ENCODE peak calls at places on chromosomes 6 and 20, in ten cellular contexts. One of them, this sample, is unnamed.

GRCh38 chr6:78831492-78831891 is 35.9 kb upstream of the IRAK1BP1 start:
- DNase-seq in CD4-positive, alpha-beta memory T cell: no peak
- DNase-seq in ovary: peak; percentile 20
- DNase-seq in body of pancreas: peak; percentile 53
- DNase-seq in GM23248: no peak
- DNase-seq in epithelial cell of esophagus: no peak
- DNase-seq in fibroblast of lung: peak; percentile 92
- DNase-seq in choroid plexus epithelial cell: peak; percentile 74
- DNase-seq in endodermal cell: no peak
- DNase-seq in mucosa of descending colon: peak; percentile 28
- DNase-seq in this sample: peak; percentile 92

GRCh38 chr6:169975286-169975685 is 223.9 kb downstream of the ERMARD start:
- DNase-seq in CD4-positive, alpha-beta memory T cell: no peak
- DNase-seq in ovary: no peak
- DNase-seq in body of pancreas: peak; percentile 1
- DNase-seq in GM23248: no peak
- DNase-seq in epithelial cell of esophagus: no peak
- DNase-seq in fibroblast of lung: no peak
- DNase-seq in choroid plexus epithelial cell: no peak
- DNase-seq in endodermal cell: no peak
- DNase-seq in mucosa of descending colon: no peak
- DNase-seq in this sample: no peak

GRCh38 chr20:6731951-6732580 is 35.4 kb upstream of the BMP2 start:
- DNase-seq in CD4-positive, alpha-beta memory T cell: no peak
- DNase-seq in ovary: peak; percentile 51
- DNase-seq in body of pancreas: peak; percentile 38
- DNase-seq in GM23248: no peak
- DNase-seq in epithelial cell of esophagus: no peak
- DNase-seq in fibroblast of lung: no peak
- DNase-seq in choroid plexus epithelial cell: no peak
- DNase-seq in endodermal cell: no peak
- DNase-seq in mucosa of descending colon: no peak
- DNase-seq in this sample: no peak

GRCh38 chr6:144153260-144153659 is 2.9 kb downstream of the STX11 start:
- DNase-seq in CD4-positive, alpha-beta memory T cell: no peak
- DNase-seq in ovary: no peak
- DNase-seq in body of pancreas: no peak
- DNase-seq in GM23248: no peak
- DNase-seq in epithelial cell of esophagus: no peak
- DNase-seq in fibroblast of lung: no peak
- DNase-seq in choroid plexus epithelial cell: no peak
- DNase-seq in endodermal cell: no peak
- DNase-seq in mucosa of descending colon: peak; percentile 19
- DNase-seq in this sample: no peak

GRCh38 chr6:170271771-170272314 is 19.0 kb downstream of the DLL1 start:
- DNase-seq in CD4-positive, alpha-beta memory T cell: peak; percentile 87
- DNase-seq in ovary: no peak
- DNase-seq in body of pancreas: peak; percentile 94
- DNase-seq in GM23248: no peak
- DNase-seq in epithelial cell of esophagus: no peak
- DNase-seq in fibroblast of lung: no peak
- DNase-seq in choroid plexus epithelial cell: no peak
- DNase-seq in endodermal cell: no peak
- DNase-seq in mucosa of descending colon: peak; percentile 68
- DNase-seq in this sample: no peak

GRCh38 chr20:47220161-47220582 is 136.3 kb downstream of the ZMYND8 start:
- DNase-seq in CD4-positive, alpha-beta memory T cell: no peak
- DNase-seq in ovary: no peak
- DNase-seq in body of pancreas: peak; percentile 38
- DNase-seq in GM23248: peak; percentile 49
- DNase-seq in epithelial cell of esophagus: peak; percentile 49
- DNase-seq in fibroblast of lung: no peak
- DNase-seq in choroid plexus epithelial cell: peak; percentile 59
- DNase-seq in endodermal cell: peak; percentile 87
- DNase-seq in mucosa of descending colon: peak; percentile 23
- DNase-seq in this sample: no peak

GRCh38 chr6:5634525-5634924 is 372.2 kb downstream of the NRN1 start:
- DNase-seq in CD4-positive, alpha-beta memory T cell: no peak
- DNase-seq in ovary: no peak
- DNase-seq in body of pancreas: no peak
- DNase-seq in GM23248: no peak
- DNase-seq in epithelial cell of esophagus: no peak
- DNase-seq in fibroblast of lung: no peak
- DNase-seq in choroid plexus epithelial cell: peak; percentile 67
- DNase-seq in endodermal cell: no peak
- DNase-seq in mucosa of descending colon: no peak
- DNase-seq in this sample: no peak

GRCh38 chr6:83463886-83464285 is 33.0 kb upstream of the ME1 start:
- DNase-seq in CD4-positive, alpha-beta memory T cell: no peak
- DNase-seq in ovary: no peak
- DNase-seq in body of pancreas: no peak
- DNase-seq in GM23248: peak; percentile 34
- DNase-seq in epithelial cell of esophagus: peak; percentile 87
- DNase-seq in fibroblast of lung: no peak
- DNase-seq in choroid plexus epithelial cell: peak; percentile 8
- DNase-seq in endodermal cell: no peak
- DNase-seq in mucosa of descending colon: peak; percentile 27
- DNase-seq in this sample: no peak

GRCh38 chr20:14062786-14063185 is 67.5 kb downstream of the MACROD2 start:
- DNase-seq in CD4-positive, alpha-beta memory T cell: no peak
- DNase-seq in ovary: no peak
- DNase-seq in body of pancreas: no peak
- DNase-seq in GM23248: peak; percentile 14
- DNase-seq in epithelial cell of esophagus: peak; percentile 8
- DNase-seq in fibroblast of lung: peak; percentile 27
- DNase-seq in choroid plexus epithelial cell: peak; percentile 24
- DNase-seq in endodermal cell: no peak
- DNase-seq in mucosa of descending colon: no peak
- DNase-seq in this sample: peak; percentile 15

GRCh38 chr20:14064333-14064732 is 69.0 kb downstream of the MACROD2 start:
- DNase-seq in CD4-positive, alpha-beta memory T cell: no peak
- DNase-seq in ovary: no peak
- DNase-seq in body of pancreas: peak; percentile 60
- DNase-seq in GM23248: no peak
- DNase-seq in epithelial cell of esophagus: no peak
- DNase-seq in fibroblast of lung: no peak
- DNase-seq in choroid plexus epithelial cell: no peak
- DNase-seq in endodermal cell: no peak
- DNase-seq in mucosa of descending colon: no peak
- DNase-seq in this sample: no peak

GRCh38 chr20:14064921-14065320 is 69.6 kb downstream of the MACROD2 start:
- DNase-seq in CD4-positive, alpha-beta memory T cell: no peak
- DNase-seq in ovary: no peak
- DNase-seq in body of pancreas: peak; percentile 18
- DNase-seq in GM23248: no peak
- DNase-seq in epithelial cell of esophagus: no peak
- DNase-seq in fibroblast of lung: no peak
- DNase-seq in choroid plexus epithelial cell: no peak
- DNase-seq in endodermal cell: no peak
- DNase-seq in mucosa of descending colon: no peak
- DNase-seq in this sample: no peak

GRCh38 chr20:14065774-14066173 is 70.5 kb downstream of the MACROD2 start:
- DNase-seq in CD4-positive, alpha-beta memory T cell: no peak
- DNase-seq in ovary: no peak
- DNase-seq in body of pancreas: no peak
- DNase-seq in GM23248: no peak
- DNase-seq in epithelial cell of esophagus: no peak
- DNase-seq in fibroblast of lung: no peak
- DNase-seq in choroid plexus epithelial cell: no peak
- DNase-seq in endodermal cell: no peak
- DNase-seq in mucosa of descending colon: no peak
- DNase-seq in this sample: no peak

DNA sequence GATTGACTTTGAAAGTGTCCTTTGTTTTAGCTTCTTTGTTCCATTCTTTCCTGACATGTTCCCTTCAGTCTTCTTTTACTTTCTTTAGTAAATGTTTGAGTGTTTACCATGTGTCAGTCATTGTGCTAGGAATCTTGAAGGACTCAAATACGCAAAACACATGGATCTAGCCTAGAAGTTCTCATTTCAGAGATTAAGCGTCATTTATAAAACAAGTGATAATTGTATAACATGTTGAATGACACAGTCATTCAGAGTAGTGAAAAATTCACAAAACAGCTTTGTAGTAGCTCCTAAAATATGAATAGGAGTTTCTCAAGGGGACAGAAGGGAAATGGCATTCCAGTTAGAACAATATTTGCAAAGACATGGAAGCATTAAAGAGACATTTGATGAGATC is 66.9 kb downstream of the MACROD2 start:
- DNase-seq in CD4-positive, alpha-beta memory T cell: no peak
- DNase-seq in ovary: no peak
- DNase-seq in body of pancreas: no peak
- DNase-seq in GM23248: no peak
- DNase-seq in epithelial cell of esophagus: no peak
- DNase-seq in fibroblast of lung: no peak
- DNase-seq in choroid plexus epithelial cell: no peak
- DNase-seq in endodermal cell: no peak
- DNase-seq in mucosa of descending colon: no peak
- DNase-seq in this sample: no peak
- H3K4me3 ChIP-seq in CD4-positive, alpha-beta memory T cell: no peak overlapping the region
- H3K4me3 ChIP-seq in ovary: no peak overlapping the region
- H3K4me3 ChIP-seq in body of pancreas: no peak overlapping the region
- H3K4me3 ChIP-seq in GM23248: no peak overlapping the region
- H3K4me3 ChIP-seq in epithelial cell of esophagus: no peak overlapping the region
- H3K4me3 ChIP-seq in fibroblast of lung: no peak overlapping the region
- H3K4me3 ChIP-seq in choroid plexus epithelial cell: no peak overlapping the region
- H3K4me3 ChIP-seq in endodermal cell: no peak overlapping the region
- H3K4me3 ChIP-seq in mucosa of descending colon: no peak overlapping the region
- H3K4me3 ChIP-seq in this sample: no peak overlapping the region

GRCh38 chr20:63255911-63256704 is 1.8 kb upstream of the NKAIN4 start:
- DNase-seq in CD4-positive, alpha-beta memory T cell: no peak
- DNase-seq in ovary: no peak
- DNase-seq in body of pancreas: no peak
- DNase-seq in GM23248: no peak
- DNase-seq in epithelial cell of esophagus: peak; percentile 95
- DNase-seq in fibroblast of lung: no peak
- DNase-seq in choroid plexus epithelial cell: no peak
- DNase-seq in endodermal cell: no peak
- DNase-seq in mucosa of descending colon: no peak
- DNase-seq in this sample: no peak

GRCh38 chr20:63253438-63254236 is 626 bp downstream of the NKAIN4 start:
- DNase-seq in CD4-positive, alpha-beta memory T cell: no peak
- DNase-seq in ovary: no peak
- DNase-seq in body of pancreas: no peak
- DNase-seq in GM23248: peak; percentile 36
- DNase-seq in epithelial cell of esophagus: peak; percentile 23
- DNase-seq in fibroblast of lung: no peak
- DNase-seq in choroid plexus epithelial cell: no peak
- DNase-seq in endodermal cell: peak; percentile 79
- DNase-seq in mucosa of descending colon: no peak
- DNase-seq in this sample: no peak

GRCh38 chr20:63253065-63253437 is 1.2 kb downstream of the NKAIN4 start:
- DNase-seq in CD4-positive, alpha-beta memory T cell: no peak
- DNase-seq in ovary: no peak
- DNase-seq in body of pancreas: no peak
- DNase-seq in GM23248: no peak
- DNase-seq in epithelial cell of esophagus: no peak
- DNase-seq in fibroblast of lung: no peak
- DNase-seq in choroid plexus epithelial cell: no peak
- DNase-seq in endodermal cell: no peak
- DNase-seq in mucosa of descending colon: no peak
- DNase-seq in this sample: no peak

GRCh38 chr20:63254237-63254535 is at the start of gene NKAIN4:
- DNase-seq in CD4-positive, alpha-beta memory T cell: no peak
- DNase-seq in ovary: no peak
- DNase-seq in body of pancreas: no peak
- DNase-seq in GM23248: no peak
- DNase-seq in epithelial cell of esophagus: no peak
- DNase-seq in fibroblast of lung: no peak
- DNase-seq in choroid plexus epithelial cell: no peak
- DNase-seq in endodermal cell: peak; percentile 63
- DNase-seq in mucosa of descending colon: no peak
- DNase-seq in this sample: no peak

GRCh38 chr20:63254536-63255384 is 497 bp upstream of the NKAIN4 start:
- DNase-seq in CD4-positive, alpha-beta memory T cell: no peak
- DNase-seq in ovary: no peak
- DNase-seq in body of pancreas: peak; percentile 14
- DNase-seq in GM23248: no peak
- DNase-seq in epithelial cell of esophagus: no peak
- DNase-seq in fibroblast of lung: no peak
- DNase-seq in choroid plexus epithelial cell: no peak
- DNase-seq in endodermal cell: peak; percentile 82
- DNase-seq in mucosa of descending colon: no peak
- DNase-seq in this sample: no peak
- H3K4me3 ChIP-seq in CD4-positive, alpha-beta memory T cell: no peak overlapping the region
- H3K4me3 ChIP-seq in ovary: no peak overlapping the region
- H3K4me3 ChIP-seq in body of pancreas: no peak overlapping the region
- H3K4me3 ChIP-seq in GM23248: no peak overlapping the region
- H3K4me3 ChIP-seq in epithelial cell of esophagus: no peak overlapping the region
- H3K4me3 ChIP-seq in fibroblast of lung: no peak overlapping the region
- H3K4me3 ChIP-seq in choroid plexus epithelial cell: no peak overlapping the region
- H3K4me3 ChIP-seq in endodermal cell: no peak overlapping the region
- H3K4me3 ChIP-seq in mucosa of descending colon: no peak overlapping the region
- H3K4me3 ChIP-seq in this sample: no peak overlapping the region

GRCh38 chr6:31547727-31548422 is 467 bp downstream of the NFKBIL1 start:
- DNase-seq in CD4-positive, alpha-beta memory T cell: no peak
- DNase-seq in ovary: peak; percentile 25
- DNase-seq in body of pancreas: no peak
- DNase-seq in GM23248: no peak
- DNase-seq in epithelial cell of esophagus: no peak
- DNase-seq in fibroblast of lung: no peak
- DNase-seq in choroid plexus epithelial cell: no peak
- DNase-seq in endodermal cell: no peak
- DNase-seq in mucosa of descending colon: no peak
- DNase-seq in this sample: no peak
- H3K4me3 ChIP-seq in CD4-positive, alpha-beta memory T cell: peak overlapping the region; percentile 55
- H3K4me3 ChIP-seq in ovary: peak overlapping the region; percentile 42
- H3K4me3 ChIP-seq in body of pancreas: peak overlapping the region; percentile 21
- H3K4me3 ChIP-seq in GM23248: peak overlapping the region; percentile 88
- H3K4me3 ChIP-seq in epithelial cell of esophagus: peak overlapping the region; percentile 54
- H3K4me3 ChIP-seq in fibroblast of lung: peak overlapping the region; percentile 71
- H3K4me3 ChIP-seq in choroid plexus epithelial cell: peak overlapping the region; percentile 66
- H3K4me3 ChIP-seq in endodermal cell: peak overlapping the region; percentile 77
- H3K4me3 ChIP-seq in mucosa of descending colon: no peak overlapping the region
- H3K4me3 ChIP-seq in this sample: peak overlapping the region; percentile 59

GRCh38 chr6:70234561-70235236 is 68.2 kb downstream of the COL9A1 start:
- DNase-seq in CD4-positive, alpha-beta memory T cell: no peak
- DNase-seq in ovary: no peak
- DNase-seq in body of pancreas: no peak
- DNase-seq in GM23248: no peak
- DNase-seq in epithelial cell of esophagus: no peak
- DNase-seq in fibroblast of lung: no peak
- DNase-seq in choroid plexus epithelial cell: no peak
- DNase-seq in endodermal cell: no peak
- DNase-seq in mucosa of descending colon: peak; percentile 23
- DNase-seq in this sample: no peak

GRCh38 chr6:70241991-70242420 is 60.9 kb downstream of the COL9A1 start:
- DNase-seq in CD4-positive, alpha-beta memory T cell: no peak
- DNase-seq in ovary: no peak
- DNase-seq in body of pancreas: peak; percentile 67
- DNase-seq in GM23248: no peak
- DNase-seq in epithelial cell of esophagus: no peak
- DNase-seq in fibroblast of lung: no peak
- DNase-seq in choroid plexus epithelial cell: no peak
- DNase-seq in endodermal cell: no peak
- DNase-seq in mucosa of descending colon: peak; percentile 80
- DNase-seq in this sample: no peak

GRCh38 chr6:70241031-70241430 is 61.9 kb downstream of the COL9A1 start:
- DNase-seq in CD4-positive, alpha-beta memory T cell: no peak
- DNase-seq in ovary: no peak
- DNase-seq in body of pancreas: peak; percentile 19
- DNase-seq in GM23248: no peak
- DNase-seq in epithelial cell of esophagus: no peak
- DNase-seq in fibroblast of lung: no peak
- DNase-seq in choroid plexus epithelial cell: no peak
- DNase-seq in endodermal cell: no peak
- DNase-seq in mucosa of descending colon: peak; percentile 50
- DNase-seq in this sample: no peak

GRCh38 chr6:70236304-70236703 is 66.6 kb downstream of the COL9A1 start:
- DNase-seq in CD4-positive, alpha-beta memory T cell: no peak
- DNase-seq in ovary: no peak
- DNase-seq in body of pancreas: no peak
- DNase-seq in GM23248: no peak
- DNase-seq in epithelial cell of esophagus: no peak
- DNase-seq in fibroblast of lung: no peak
- DNase-seq in choroid plexus epithelial cell: no peak
- DNase-seq in endodermal cell: no peak
- DNase-seq in mucosa of descending colon: no peak
- DNase-seq in this sample: no peak
- H3K4me3 ChIP-seq in CD4-positive, alpha-beta memory T cell: no peak overlapping the region
- H3K4me3 ChIP-seq in ovary: no peak overlapping the region
- H3K4me3 ChIP-seq in body of pancreas: no peak overlapping the region
- H3K4me3 ChIP-seq in GM23248: no peak overlapping the region
- H3K4me3 ChIP-seq in epithelial cell of esophagus: no peak overlapping the region
- H3K4me3 ChIP-seq in fibroblast of lung: no peak overlapping the region
- H3K4me3 ChIP-seq in choroid plexus epithelial cell: no peak overlapping the region
- H3K4me3 ChIP-seq in endodermal cell: no peak overlapping the region
- H3K4me3 ChIP-seq in mucosa of descending colon: no peak overlapping the region
- H3K4me3 ChIP-seq in this sample: no peak overlapping the region

This sample was measured in astrocyte.